ENCODE peak calls at places on chromosome 10, in six cellular contexts. J is activated CD4-positive, alpha-beta T cell treated with anti-CD3 and anti-CD28 coated beads for 36 hours; L is endothelial cell; X is C1 segment of cervical spinal cord; B is EH; M is germinal center. Y is an unnamed sample.

GRCh38 chr10:27601519-27601918 is 97.4 kb downstream of the RAB18 start:
- DNase-seq in J (no peak), L (no peak), X (no peak), B (no peak), M (no peak), Y (no peak)

GRCh38 chr10:71246591-71247143 is 34.3 kb downstream of the UNC5B start:
- DNase-seq in J (no peak), L (no peak), X (no peak), B (no peak), M (no peak), Y (peak)

GRCh38 chr10:101134299-101135127 is 3.4 kb downstream of the TLX1 start:
- DNase-seq in J (peak), L (no peak), X (no peak), B (no peak), M (no peak), Y (no peak)

GRCh38 chr10:28180654-28181053 is 122.2 kb downstream of the MPP7 start:
- DNase-seq in J (peak), L (no peak), X (no peak), B (no peak), M (no peak), Y (no peak)

GRCh38 chr10:80186364-80187012 is 18.8 kb downstream of the ANXA11 start:
- DNase-seq in J (peak), L (no peak), X (no peak), B (peak), M (no peak), Y (no peak)

GRCh38 chr10:52703898-52704297 is 68.7 kb downstream of the MBL2 start:
- DNase-seq in J (no peak), L (no peak), X (no peak), B (peak), M (no peak), Y (no peak)

GRCh38 chr10:79608505-79609375 is 2.0 kb upstream of the SFTPA1 start:
- DNase-seq in J (peak), L (peak), X (no peak), B (peak), M (peak), Y (no peak)

GRCh38 chr10:101595591-101596433 is 7.7 kb downstream of the DPCD start:
- DNase-seq in J (no peak), L (no peak), X (no peak), B (no peak), M (no peak), Y (no peak)

GRCh38 chr10:15879663-15880062 is 19.4 kb upstream of the MINDY3 start:
- DNase-seq in J (no peak), L (no peak), X (no peak), B (peak), M (no peak), Y (no peak)

GRCh38 chr10:88793747-88794299 is 8.7 kb upstream of the LIPM start:
- DNase-seq in J (no peak), L (no peak), X (no peak), B (peak), M (no peak), Y (no peak)

GRCh38 chr10:79430506-79430905 is 14.9 kb downstream of the ZCCHC24 start:
- DNase-seq in J (no peak), L (no peak), X (no peak), B (no peak), M (no peak), Y (no peak)

GRCh38 chr10:49596493-49596809 is 13.7 kb upstream of the SLC18A3 start:
- DNase-seq in J (no peak), L (no peak), X (no peak), B (no peak), M (no peak), Y (no peak)

GRCh38 chr10:119352042-119352441 is 144.7 kb downstream of the GRK5 start:
- DNase-seq in J (no peak), L (no peak), X (no peak), B (no peak), M (no peak), Y (no peak)

GRCh38 chr10:53314856-53315255 is 542.3 kb upstream of the MBL2 start:
- DNase-seq in J (no peak), L (no peak), X (no peak), B (peak), M (no peak), Y (no peak)

GRCh38 chr10:3172081-3172445 is 519 bp downstream of the PITRM1 start:
- DNase-seq in J (peak), L (no peak), X (no peak), B (peak), M (no peak), Y (no peak)

GRCh38 chr10:59176241-59177030 is at the start of gene PHYHIPL:
- DNase-seq in J (peak), L (peak), X (no peak), B (no peak), M (no peak), Y (peak)

GRCh38 chr10:102642553-102643345 is 1.5 kb upstream of the TRIM8 start:
- DNase-seq in J (peak), L (peak), X (no peak), B (peak), M (peak), Y (peak)

GRCh38 chr10:99658622-99659030 is 683 bp upstream of the ENTPD7 start:
- DNase-seq in J (peak), L (peak), X (no peak), B (peak), M (no peak), Y (peak)

GRCh38 chr10:22433875-22434274 is 88.6 kb downstream of the SPAG6 start:
- DNase-seq in J (no peak), L (no peak), X (no peak), B (peak), M (no peak), Y (no peak)

GRCh38 chr10:66259836-66260235 is 666.0 kb upstream of the LRRTM3 start:
- DNase-seq in J (no peak), L (no peak), X (no peak), B (no peak), M (no peak), Y (no peak)

GRCh38 chr10:78813526-78814429 is 255.0 kb upstream of the ZMIZ1 start:
- DNase-seq in J (no peak), L (no peak), X (no peak), B (no peak), M (no peak), Y (no peak)

GRCh38 chr10:79292789-79293746 is 54.2 kb upstream of the PPIF start:
- DNase-seq in J (peak), L (peak), X (no peak), B (peak), M (peak), Y (no peak)

GRCh38 chr10:51860257-51860656 is 160.9 kb upstream of the CSTF2T start:
- DNase-seq in J (no peak), L (no peak), X (no peak), B (peak), M (no peak), Y (peak)

GRCh38 chr10:78774999-78775711 is 293.6 kb upstream of the ZMIZ1 start:
- DNase-seq in J (no peak), L (no peak), X (no peak), B (peak), M (no peak), Y (no peak)

GRCh38 chr10:12675171-12675570 is 325.8 kb downstream of the CAMK1D start:
- DNase-seq in J (no peak), L (no peak), X (no peak), B (no peak), M (no peak), Y (no peak)

GRCh38 chr10:61608255-61609040 is 54.3 kb upstream of the CABCOCO1 start:
- DNase-seq in J (no peak), L (no peak), X (no peak), B (peak), M (no peak), Y (no peak)

GRCh38 chr10:127877116-127877515 is 15.6 kb downstream of the CLRN3 start:
- DNase-seq in J (no peak), L (no peak), X (no peak), B (no peak), M (no peak), Y (no peak)

Y was measured in heart left ventricle.